ENCODE peak calls at places on chromosomes 13 and 19, in four cellular contexts. One of them, this sample, is unnamed.

GRCh38 chr13:72109863-72110262 is 242.9 kb upstream of the DACH1 start:
- DNase-seq in transverse colon: no peak
- DNase-seq in PC-9: no peak
- DNase-seq in left lung: no peak
- DNase-seq in this sample: no peak

GRCh38 chr19:38710928-38711725 is 33.1 kb downstream of the CAPN12 start:
- DNase-seq in transverse colon: no peak
- DNase-seq in PC-9: no peak
- DNase-seq in left lung: no peak
- DNase-seq in this sample: no peak

GRCh38 chr13:113623491-113624234 is 34.3 kb downstream of the ATP4B start:
- DNase-seq in transverse colon: no peak
- DNase-seq in PC-9: no peak
- DNase-seq in left lung: no peak
- DNase-seq in this sample: no peak

GRCh38 chr13:93298741-93299140 is 72.1 kb downstream of the GPC6 start:
- DNase-seq in left lung: no peak
- DNase-seq in PC-9: no peak
- DNase-seq in transverse colon: no peak
- DNase-seq in this sample: no peak

GRCh38 chr13:99548448-99548847 is 47.2 kb downstream of the TM9SF2 start:
- DNase-seq in left lung: no peak
- DNase-seq in PC-9: no peak
- DNase-seq in transverse colon: no peak
- DNase-seq in this sample: no peak

GRCh38 chr19:4338441-4339350 is at the start of gene STAP2:
- DNase-seq in left lung: peak
- DNase-seq in transverse colon: peak
- DNase-seq in PC-9: peak
- DNase-seq in this sample: peak

GRCh38 chr13:23175920-23176319 is 4.9 kb upstream of the SGCG start:
- DNase-seq in left lung: no peak
- DNase-seq in transverse colon: no peak
- DNase-seq in PC-9: no peak
- DNase-seq in this sample: no peak

GRCh38 chr13:75715598-75716523 is 79.7 kb downstream of the LMO7 start:
- DNase-seq in PC-9: peak
- DNase-seq in transverse colon: no peak
- DNase-seq in left lung: no peak
- DNase-seq in this sample: no peak

GRCh38 chr19:55301459-55302331 is 17.9 kb downstream of the BRSK1 start:
- DNase-seq in PC-9: peak
- DNase-seq in left lung: peak
- DNase-seq in transverse colon: peak
- DNase-seq in this sample: peak

GRCh38 chr19:5985098-5985783 is 7.3 kb upstream of the RANBP3 start:
- DNase-seq in PC-9: peak
- DNase-seq in transverse colon: no peak
- DNase-seq in left lung: no peak
- DNase-seq in this sample: no peak

GRCh38 chr19:5978606-5979552 is 939 bp upstream of the RANBP3 start:
- DNase-seq in PC-9: no peak
- DNase-seq in left lung: no peak
- DNase-seq in transverse colon: no peak
- DNase-seq in this sample: no peak

GRCh38 chr19:5987077-5987818 is 9.3 kb upstream of the RANBP3 start:
- DNase-seq in left lung: no peak
- DNase-seq in transverse colon: peak
- DNase-seq in PC-9: peak
- DNase-seq in this sample: peak

GRCh38 chr19:5988520-5989387 is 10.8 kb upstream of the RANBP3 start:
- DNase-seq in left lung: no peak
- DNase-seq in transverse colon: no peak
- DNase-seq in PC-9: no peak
- DNase-seq in this sample: no peak

DNA sequence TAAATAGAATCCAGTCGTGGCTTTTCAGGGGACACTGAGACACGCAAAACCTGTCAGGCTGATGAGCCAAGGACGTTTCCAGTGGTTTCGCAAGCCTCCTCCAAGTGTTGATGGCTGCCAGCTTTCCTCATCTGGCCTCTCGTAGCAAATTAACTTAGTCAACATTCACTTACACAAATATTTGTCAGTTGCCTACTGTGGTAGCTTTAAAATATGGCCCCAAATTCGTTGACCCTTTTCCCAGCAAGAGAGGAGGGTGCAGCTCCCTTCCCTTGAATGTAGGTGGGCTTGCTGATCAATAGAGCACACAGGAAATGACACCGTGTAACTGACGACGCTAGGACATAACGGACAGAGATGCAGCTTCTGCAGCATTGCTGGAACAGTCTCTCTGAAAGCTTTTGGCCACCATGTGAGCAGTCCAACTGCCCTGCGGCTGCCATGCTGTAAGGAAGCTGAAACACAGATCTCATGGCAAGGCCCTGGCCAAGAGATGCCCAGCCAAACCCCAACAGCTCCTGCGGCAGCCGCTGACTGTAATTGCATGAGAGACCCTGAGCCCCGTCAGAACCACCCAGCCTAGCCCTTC is 5.5 kb upstream of the RANBP3 start:
- DNase-seq in transverse colon: no peak
- DNase-seq in PC-9: no peak
- DNase-seq in left lung: no peak
- DNase-seq in this sample: no peak
- H3K27ac ChIP-seq in transverse colon: no peak
- H3K27ac ChIP-seq in PC-9: no peak
- H3K27ac ChIP-seq in left lung: peak
- H3K27ac ChIP-seq in this sample: no peak

GRCh38 chr19:19849056-19849455 is 16.6 kb upstream of the ZNF253 start:
- DNase-seq in PC-9: no peak
- DNase-seq in transverse colon: no peak
- DNase-seq in left lung: no peak
- DNase-seq in this sample: no peak
- H3K27ac ChIP-seq in PC-9: no peak
- H3K27ac ChIP-seq in transverse colon: no peak
- H3K27ac ChIP-seq in left lung: no peak
- H3K27ac ChIP-seq in this sample: no peak

GRCh38 chr19:575527-576506 is 3.4 kb downstream of the BSG start:
- DNase-seq in left lung: peak
- DNase-seq in transverse colon: no peak
- DNase-seq in PC-9: peak
- DNase-seq in this sample: no peak
- H3K27ac ChIP-seq in left lung: no peak
- H3K27ac ChIP-seq in transverse colon: peak
- H3K27ac ChIP-seq in PC-9: peak
- H3K27ac ChIP-seq in this sample: no peak

GRCh38 chr13:110364081-110364480 is 57.0 kb downstream of the COL4A2 start:
- DNase-seq in left lung: no peak
- DNase-seq in PC-9: no peak
- DNase-seq in transverse colon: no peak
- DNase-seq in this sample: no peak
- H3K27ac ChIP-seq in left lung: no peak
- H3K27ac ChIP-seq in PC-9: no peak
- H3K27ac ChIP-seq in transverse colon: peak
- H3K27ac ChIP-seq in this sample: no peak

GRCh38 chr13:20000062-20000552 is 41.6 kb downstream of the ZMYM2 start:
- DNase-seq in transverse colon: no peak
- DNase-seq in left lung: no peak
- DNase-seq in PC-9: no peak
- DNase-seq in this sample: no peak
- H3K27ac ChIP-seq in transverse colon: no peak
- H3K27ac ChIP-seq in left lung: no peak
- H3K27ac ChIP-seq in PC-9: no peak
- H3K27ac ChIP-seq in this sample: no peak

This sample was measured in pancreas.